ENCODE peak calls at places on chromosome X, in four cellular contexts. S is Panc1, I is T-helper 17 cell, P is NCI-H1694. M is an unnamed sample.

GRCh38 chrX:9342581-9343051 is 122.2 kb upstream of the TBL1X start:
- DNase-seq in S (no peak), P (peak; percentile 15), I (peak; percentile 11), M (peak; percentile 32)

GRCh38 chrX:133444196-133444595 is 28.9 kb upstream of the GPC4 start:
- DNase-seq in I (no peak), P (no peak), S (no peak), M (no peak)

GRCh38 chrX:124736553-124737240 is 390.3 kb downstream of the SH2D1A start:
- DNase-seq in S (no peak), P (no peak), I (peak; percentile 22), M (no peak)

GRCh38 chrX:71017396-71017939 is 50.7 kb downstream of the SNX12 start:
- DNase-seq in P (no peak), S (no peak), I (no peak), M (no peak)

GRCh38 chrX:118521435-118521834 is 25.8 kb downstream of the DOCK11 start:
- DNase-seq in S (no peak), I (no peak), P (no peak), M (no peak)

GRCh38 chrX:57595381-57595811 is 3.6 kb downstream of the ZXDB start:
- DNase-seq in S (no peak), I (no peak), P (no peak), M (peak; percentile 58)

GRCh38 chrX:47240619-47241018 is 7.8 kb downstream of the USP11 start:
- DNase-seq in I (no peak), P (no peak), S (no peak), M (no peak)

GRCh38 chrX:130402211-130402684 is 461 bp downstream of the RBMX2 start:
- DNase-seq in S (no peak), I (no peak), P (no peak), M (no peak)

GRCh38 chrX:125394449-125394848 is 74.8 kb downstream of the TEX13C start:
- DNase-seq in S (no peak), I (no peak), P (no peak), M (no peak)

GRCh38 chrX:76420237-76420636 is 7.3 kb upstream of the MAGEE1 start:
- DNase-seq in I (no peak), S (no peak), P (no peak), M (no peak)

GRCh38 chrX:76971393-76972376 is 475.5 kb upstream of the FGF16 start:
- DNase-seq in I (no peak), S (no peak), P (no peak), M (no peak)

GRCh38 chrX:55488559-55489314 is 911 bp downstream of the USP51 start:
- DNase-seq in P (peak; percentile 72), S (no peak), I (peak; percentile 50), M (no peak)

GRCh38 chrX:111039606-111040005 is 56.4 kb upstream of the PAK3 start:
- DNase-seq in P (no peak), S (no peak), I (no peak), M (no peak)

GRCh38 chrX:149003863-149004660 is 501.0 kb downstream of the IDS start:
- DNase-seq in I (no peak), P (no peak), S (no peak), M (peak; percentile 8)

GRCh38 chrX:103918584-103919335 is 43.7 kb upstream of the TMSB15B start:
- DNase-seq in S (no peak), I (peak; percentile 45), P (peak; percentile 24), M (no peak)

GRCh38 chrX:103586314-103586646 is 965 bp downstream of the TCEAL4 start:
- DNase-seq in I (no peak), P (no peak), S (no peak), M (no peak)

GRCh38 chrX:110188701-110189558 is 129.0 kb downstream of the AMMECR1 start:
- DNase-seq in S (no peak), P (no peak), I (no peak), M (no peak)

GRCh38 chrX:103779156-103779555 is 2.5 kb downstream of the PLP1 start:
- DNase-seq in P (peak; percentile 25), I (no peak), S (no peak), M (no peak)

GRCh38 chrX:155334486-155335316 is at the start of gene CLIC2:
- DNase-seq in I (no peak), S (no peak), P (peak; percentile 56), M (no peak)

GRCh38 chrX:15815779-15816452 is 25.6 kb downstream of the ZRSR2 start:
- DNase-seq in P (no peak), I (no peak), S (no peak), M (no peak)

GRCh38 chrX:78104447-78105176 is 564 bp downstream of the PGK1 start:
- DNase-seq in I (peak; percentile 9), S (no peak), P (no peak), M (no peak)

GRCh38 chrX:9911479-9911878 is 55.7 kb upstream of the CLDN34 start:
- DNase-seq in S (no peak), P (no peak), I (no peak), M (no peak)